ENCODE peak calls at places on chromosome 3, in ten cellular contexts. V, R, A, H, T, S, M, U, Q and J are unnamed samples.

GRCh38 chr3:43770426-43771103 is 79.8 kb downstream of the ABHD5 start:
- DNase-seq in H (no peak), M (no peak), S (peak), T (peak), Q (no peak), V (no peak), R (peak), U (no peak), A (peak), J (peak)

GRCh38 chr3:23094890-23095462 is 108.2 kb upstream of the UBE2E2 start:
- DNase-seq in A (peak), M (peak), T (peak), R (peak), U (no peak), S (no peak), H (no peak), V (peak), Q (no peak), J (no peak)

GRCh38 chr3:125125822-125126245 is 70.0 kb upstream of the HEG1 start:
- DNase-seq in H (no peak), M (no peak), A (no peak), V (no peak), S (no peak), R (peak), Q (no peak), T (peak), U (no peak), J (no peak)

GRCh38 chr3:102866845-102867244 is 432.0 kb downstream of the ZPLD1 start:
- DNase-seq in V (peak), Q (no peak), A (no peak), T (no peak), M (no peak), U (no peak), H (no peak), S (no peak), R (no peak), J (no peak)

GRCh38 chr3:63519426-63519825 is 133.0 kb upstream of the SNTN start:
- DNase-seq in A (no peak), U (no peak), H (no peak), T (peak), M (no peak), V (no peak), Q (no peak), R (peak), S (no peak), J (no peak)

GRCh38 chr3:30141178-30141581 is 465.2 kb upstream of the TGFBR2 start:
- DNase-seq in A (no peak), V (no peak), Q (no peak), M (no peak), H (no peak), U (no peak), R (no peak), T (no peak), S (no peak), J (no peak)

GRCh38 chr3:77449459-77449858 is 409.6 kb downstream of the ROBO2 start:
- DNase-seq in V (no peak), Q (no peak), T (no peak), S (no peak), M (no peak), H (no peak), R (no peak), A (no peak), U (no peak), J (no peak)

GRCh38 chr3:163476179-163476578 is 1602.1 kb downstream of the SI start:
- DNase-seq in V (no peak), A (peak), Q (no peak), T (peak), U (no peak), M (peak), H (no peak), R (no peak), S (no peak), J (no peak)

GRCh38 chr3:43879166-43879565 is 188.4 kb downstream of the ABHD5 start:
- DNase-seq in M (peak), S (no peak), A (peak), T (peak), U (no peak), R (no peak), H (no peak), Q (peak), V (peak), J (no peak)

GRCh38 chr3:138939563-138940241 is 7.2 kb downstream of the FOXL2 start:
- DNase-seq in U (no peak), M (no peak), A (no peak), Q (peak), R (no peak), H (no peak), S (no peak), T (no peak), V (no peak), J (no peak)

GRCh38 chr3:184129012-184129411 is 6.1 kb upstream of the EIF2B5 start:
- DNase-seq in V (peak), S (no peak), M (peak), U (no peak), R (peak), A (no peak), Q (peak), H (no peak), T (peak), J (peak)

GRCh38 chr3:72818092-72818721 is 30.0 kb downstream of the SHQ1 start:
- DNase-seq in A (no peak), T (peak), V (peak), Q (no peak), M (peak), S (no peak), R (no peak), U (no peak), H (no peak), J (no peak)

GRCh38 chr3:119293761-119294401 is at the start of gene ARHGAP31:
- DNase-seq in A (no peak), Q (peak), H (no peak), R (peak), M (no peak), V (peak), S (peak), T (peak), U (peak), J (peak)

GRCh38 chr3:37096972-37097371 is 77.4 kb downstream of the LRRFIP2 start:
- DNase-seq in R (no peak), V (no peak), Q (no peak), T (peak), S (no peak), M (no peak), U (no peak), H (no peak), A (no peak), J (no peak)

GRCh38 chr3:37652851-37653250 is 208.8 kb upstream of the CTDSPL start:
- DNase-seq in Q (no peak), T (no peak), V (no peak), U (no peak), H (no peak), M (no peak), A (no peak), S (no peak), R (no peak), J (no peak)

GRCh38 chr3:189947948-189948723 is 172.6 kb downstream of the P3H2 start:
- DNase-seq in A (no peak), M (no peak), R (no peak), Q (no peak), H (peak), S (no peak), U (peak), T (peak), V (peak), J (no peak)

GRCh38 chr3:38147434-38147833 is 9.0 kb downstream of the MYD88 start:
- DNase-seq in Q (no peak), T (no peak), U (no peak), M (no peak), S (no peak), V (no peak), H (no peak), A (no peak), R (no peak), J (no peak)

GRCh38 chr3:34780973-34781372 is 858.4 kb upstream of the ARPP21 start:
- DNase-seq in Q (no peak), U (no peak), V (peak), M (no peak), H (no peak), A (no peak), S (no peak), T (peak), R (no peak), J (no peak)

GRCh38 chr3:64188810-64189560 is 36.3 kb downstream of the PRICKLE2 start:
- DNase-seq in A (peak), T (peak), V (peak), R (peak), Q (no peak), H (no peak), S (peak), M (no peak), U (no peak), J (no peak)

GRCh38 chr3:197135212-197135611 is 105.6 kb upstream of the MELTF start:
- DNase-seq in H (no peak), Q (no peak), T (no peak), A (no peak), R (no peak), S (no peak), U (no peak), M (no peak), V (no peak), J (no peak)

GRCh38 chr3:49255112-49255511 is 21.9 kb downstream of the C3orf62 start:
- DNase-seq in Q (no peak), R (no peak), H (no peak), U (no peak), S (no peak), T (no peak), V (no peak), M (no peak), A (no peak), J (no peak)

GRCh38 chr3:100500320-100500880 is 8.0 kb downstream of the TMEM45A start:
- DNase-seq in S (no peak), M (no peak), R (no peak), V (no peak), A (no peak), H (no peak), Q (no peak), U (no peak), T (no peak), J (no peak)

GRCh38 chr3:12175844-12176453 is 17.2 kb upstream of the TIMP4 start:
- DNase-seq in V (peak), R (peak), H (no peak), U (peak), T (peak), M (peak), A (no peak), S (peak), Q (peak), J (peak)

GRCh38 chr3:27326211-27326948 is 42.8 kb downstream of the NEK10 start:
- DNase-seq in H (no peak), Q (no peak), U (no peak), M (no peak), R (peak), A (no peak), S (peak), T (peak), V (no peak), J (no peak)